ENCODE peak calls at places on chromosomes 2 and 18, in six cellular contexts. U, Q, P, T, R and W are unnamed samples.

GRCh38 chr2:30446602-30447148 is 371 bp upstream of the LCLAT1 start:
- DNase-seq in P (peak), Q (no peak), U (no peak), T (peak), R (no peak), W (no peak)

GRCh38 chr2:189162566-189162965 is 17.0 kb downstream of the COL5A2 start:
- DNase-seq in Q (no peak), P (no peak), U (no peak), T (no peak), R (no peak), W (no peak)

GRCh38 chr2:39241588-39241987 is 2.2 kb downstream of the CDKL4 start:
- DNase-seq in P (no peak), T (no peak), Q (no peak), R (no peak), U (no peak), W (no peak)

GRCh38 chr2:238839428-238839827 is 8.5 kb upstream of the TWIST2 start:
- DNase-seq in P (no peak), U (peak), T (no peak), R (no peak), Q (no peak), W (no peak)

GRCh38 chr18:46134920-46135675 is 30.9 kb downstream of the HAUS1 start:
- DNase-seq in R (no peak), T (no peak), Q (no peak), U (no peak), P (no peak), W (no peak)

GRCh38 chr2:180604077-180604476 is 376.3 kb upstream of the UBE2E3 start:
- DNase-seq in R (no peak), Q (no peak), P (peak), U (peak), T (no peak), W (peak)

GRCh38 chr2:127623388-127624320 is 22.3 kb upstream of the GPR17 start:
- DNase-seq in Q (no peak), T (no peak), R (no peak), P (peak), U (peak), W (no peak)

GRCh38 chr2:178761759-178762371 is 45.4 kb downstream of the TTN start:
- DNase-seq in P (peak), R (no peak), U (peak), Q (no peak), T (peak), W (peak)

GRCh38 chr18:74065366-74065765 is 82.3 kb downstream of the FBXO15 start:
- DNase-seq in U (no peak), T (peak), R (no peak), Q (no peak), P (no peak), W (no peak)

GRCh38 chr18:3451989-3452749 is 2.2 kb downstream of the TGIF1 start:
- DNase-seq in T (peak), P (peak), Q (no peak), U (peak), R (peak), W (peak)

GRCh38 chr2:24075259-24075658 is 867 bp downstream of the SF3B6 start:
- DNase-seq in U (no peak), Q (no peak), R (no peak), T (no peak), P (no peak), W (no peak)

GRCh38 chr2:38465789-38466127 is 88.7 kb upstream of the ATL2 start:
- DNase-seq in U (peak), P (peak), Q (no peak), R (peak), T (peak), W (no peak)

GRCh38 chr2:209763106-209763505 is 8.5 kb upstream of the UNC80 start:
- DNase-seq in T (no peak), U (no peak), P (no peak), Q (no peak), R (no peak), W (no peak)

GRCh38 chr2:74768401-74768914 is 65.5 kb upstream of the HK2 start:
- DNase-seq in Q (no peak), T (no peak), R (no peak), U (no peak), P (no peak), W (no peak)

GRCh38 chr2:144240656-144241339 is 279.1 kb downstream of the ZEB2 start:
- DNase-seq in U (no peak), T (no peak), R (no peak), P (peak), Q (no peak), W (no peak)

GRCh38 chr2:219877714-219878113 is 250.3 kb downstream of the SLC4A3 start:
- DNase-seq in P (no peak), Q (no peak), R (no peak), U (no peak), T (no peak), W (no peak)